ENCODE peak calls at places on chromosomes 5 and 9, in ten cellular contexts. One of them, this sample, is unnamed.

GRCh38 chr9:16715404-16715803 is 155.1 kb downstream of the BNC2 start:
- DNase-seq in GM23248: peak
- DNase-seq in keratinocyte: no peak
- DNase-seq in ovary: no peak
- DNase-seq in heart left ventricle: no peak
- DNase-seq in RWPE1: no peak
- DNase-seq in endodermal cell: no peak
- DNase-seq in body of pancreas: no peak
- DNase-seq in OCI-LY7: no peak
- DNase-seq in CD4-positive, alpha-beta T cell: no peak
- DNase-seq in this sample: no peak

GRCh38 chr5:151280443-151280842 is 23.1 kb downstream of the SLC36A3 start:
- DNase-seq in GM23248: no peak
- DNase-seq in keratinocyte: no peak
- DNase-seq in ovary: no peak
- DNase-seq in heart left ventricle: no peak
- DNase-seq in RWPE1: no peak
- DNase-seq in endodermal cell: no peak
- DNase-seq in body of pancreas: no peak
- DNase-seq in OCI-LY7: no peak
- DNase-seq in CD4-positive, alpha-beta T cell: no peak
- DNase-seq in this sample: no peak

GRCh38 chr9:136853596-136854112 is 1.5 kb downstream of the MAMDC4 start:
- DNase-seq in GM23248: no peak
- DNase-seq in keratinocyte: no peak
- DNase-seq in ovary: peak
- DNase-seq in heart left ventricle: peak
- DNase-seq in RWPE1: no peak
- DNase-seq in endodermal cell: peak
- DNase-seq in body of pancreas: peak
- DNase-seq in OCI-LY7: peak
- DNase-seq in CD4-positive, alpha-beta T cell: no peak
- DNase-seq in this sample: no peak

GRCh38 chr5:133610489-133611356 is 1.6 kb downstream of the FSTL4 start:
- DNase-seq in GM23248: peak
- DNase-seq in keratinocyte: no peak
- DNase-seq in ovary: no peak
- DNase-seq in heart left ventricle: peak
- DNase-seq in RWPE1: peak
- DNase-seq in endodermal cell: peak
- DNase-seq in body of pancreas: peak
- DNase-seq in OCI-LY7: no peak
- DNase-seq in CD4-positive, alpha-beta T cell: no peak
- DNase-seq in this sample: peak

GRCh38 chr5:33059081-33059480 is 348.0 kb downstream of the NPR3 start:
- DNase-seq in GM23248: no peak
- DNase-seq in keratinocyte: no peak
- DNase-seq in ovary: no peak
- DNase-seq in heart left ventricle: no peak
- DNase-seq in RWPE1: no peak
- DNase-seq in endodermal cell: no peak
- DNase-seq in body of pancreas: no peak
- DNase-seq in OCI-LY7: no peak
- DNase-seq in CD4-positive, alpha-beta T cell: no peak
- DNase-seq in this sample: no peak

GRCh38 chr5:136729901-136730355 is 364.6 kb upstream of the TRPC7 start:
- DNase-seq in GM23248: peak
- DNase-seq in keratinocyte: no peak
- DNase-seq in ovary: no peak
- DNase-seq in heart left ventricle: no peak
- DNase-seq in RWPE1: peak
- DNase-seq in endodermal cell: no peak
- DNase-seq in body of pancreas: no peak
- DNase-seq in OCI-LY7: no peak
- DNase-seq in CD4-positive, alpha-beta T cell: no peak
- DNase-seq in this sample: no peak

GRCh38 chr5:98483301-98483700 is 290.2 kb upstream of the RGMB start:
- DNase-seq in GM23248: peak
- DNase-seq in keratinocyte: no peak
- DNase-seq in ovary: no peak
- DNase-seq in heart left ventricle: no peak
- DNase-seq in RWPE1: no peak
- DNase-seq in endodermal cell: no peak
- DNase-seq in body of pancreas: no peak
- DNase-seq in OCI-LY7: no peak
- DNase-seq in CD4-positive, alpha-beta T cell: no peak
- DNase-seq in this sample: no peak

GRCh38 chr5:14105717-14106435 is 37.3 kb upstream of the TRIO start:
- DNase-seq in GM23248: peak
- DNase-seq in keratinocyte: peak
- DNase-seq in ovary: no peak
- DNase-seq in heart left ventricle: peak
- DNase-seq in RWPE1: peak
- DNase-seq in endodermal cell: no peak
- DNase-seq in body of pancreas: peak
- DNase-seq in OCI-LY7: no peak
- DNase-seq in CD4-positive, alpha-beta T cell: no peak
- DNase-seq in this sample: no peak

GRCh38 chr9:6552033-6552737 is 93.3 kb downstream of the GLDC start:
- DNase-seq in GM23248: peak
- DNase-seq in keratinocyte: no peak
- DNase-seq in ovary: no peak
- DNase-seq in heart left ventricle: no peak
- DNase-seq in RWPE1: no peak
- DNase-seq in endodermal cell: no peak
- DNase-seq in body of pancreas: no peak
- DNase-seq in OCI-LY7: no peak
- DNase-seq in CD4-positive, alpha-beta T cell: no peak
- DNase-seq in this sample: no peak

GRCh38 chr9:123957731-123958130 is 27.8 kb upstream of the DENND1A start:
- DNase-seq in GM23248: peak
- DNase-seq in keratinocyte: no peak
- DNase-seq in ovary: no peak
- DNase-seq in heart left ventricle: no peak
- DNase-seq in RWPE1: no peak
- DNase-seq in endodermal cell: no peak
- DNase-seq in body of pancreas: no peak
- DNase-seq in OCI-LY7: no peak
- DNase-seq in CD4-positive, alpha-beta T cell: no peak
- DNase-seq in this sample: no peak

GRCh38 chr9:71863652-71864051 is 47.3 kb downstream of the ABHD17B start:
- DNase-seq in GM23248: peak
- DNase-seq in keratinocyte: no peak
- DNase-seq in ovary: no peak
- DNase-seq in heart left ventricle: no peak
- DNase-seq in RWPE1: no peak
- DNase-seq in endodermal cell: no peak
- DNase-seq in body of pancreas: no peak
- DNase-seq in OCI-LY7: no peak
- DNase-seq in CD4-positive, alpha-beta T cell: no peak
- DNase-seq in this sample: no peak

GRCh38 chr5:135551593-135552447 is 16.1 kb upstream of the NEUROG1 start:
- DNase-seq in GM23248: peak
- DNase-seq in keratinocyte: no peak
- DNase-seq in ovary: peak
- DNase-seq in heart left ventricle: peak
- DNase-seq in RWPE1: peak
- DNase-seq in endodermal cell: peak
- DNase-seq in body of pancreas: peak
- DNase-seq in OCI-LY7: peak
- DNase-seq in CD4-positive, alpha-beta T cell: peak
- DNase-seq in this sample: peak

GRCh38 chr5:53038196-53038847 is 49.2 kb downstream of the ITGA2 start:
- DNase-seq in GM23248: no peak
- DNase-seq in keratinocyte: peak
- DNase-seq in ovary: no peak
- DNase-seq in heart left ventricle: peak
- DNase-seq in RWPE1: peak
- DNase-seq in endodermal cell: no peak
- DNase-seq in body of pancreas: no peak
- DNase-seq in OCI-LY7: no peak
- DNase-seq in CD4-positive, alpha-beta T cell: no peak
- DNase-seq in this sample: no peak

DNA sequence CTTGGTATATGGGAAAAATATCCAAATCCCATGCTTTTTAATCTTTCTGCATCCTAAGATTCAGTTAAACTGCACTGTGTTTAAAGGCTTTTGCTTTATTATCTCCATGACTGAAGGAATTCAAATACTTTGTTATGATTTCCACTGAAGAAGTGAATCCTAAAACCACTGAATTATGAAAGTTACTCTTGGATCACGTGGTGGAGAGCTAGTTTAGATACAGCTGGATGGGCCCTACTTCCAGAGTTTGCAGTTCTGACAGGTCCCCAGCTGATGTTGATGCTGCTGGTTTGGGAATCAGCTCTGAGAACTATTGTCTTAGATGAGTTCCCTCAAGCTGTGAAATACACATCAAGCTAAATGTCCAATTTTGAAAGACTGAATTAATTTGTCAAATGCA is 5.0 kb downstream of the DAB2 start:
- DNase-seq in GM23248: peak
- DNase-seq in keratinocyte: no peak
- DNase-seq in ovary: no peak
- DNase-seq in heart left ventricle: no peak
- DNase-seq in RWPE1: no peak
- DNase-seq in endodermal cell: no peak
- DNase-seq in body of pancreas: no peak
- DNase-seq in OCI-LY7: no peak
- DNase-seq in CD4-positive, alpha-beta T cell: no peak
- DNase-seq in this sample: no peak
- H3K27ac ChIP-seq in GM23248: peak
- H3K27ac ChIP-seq in keratinocyte: no peak
- H3K27ac ChIP-seq in ovary: no peak
- H3K27ac ChIP-seq in heart left ventricle: no peak
- H3K27ac ChIP-seq in RWPE1: no peak
- H3K27ac ChIP-seq in endodermal cell: no peak
- H3K27ac ChIP-seq in body of pancreas: no peak
- H3K27ac ChIP-seq in OCI-LY7: no peak
- H3K27ac ChIP-seq in CD4-positive, alpha-beta T cell: no peak
- H3K27ac ChIP-seq in this sample: peak

GRCh38 chr9:81071108-81071507 is 618.2 kb downstream of the TLE1 start:
- DNase-seq in GM23248: no peak
- DNase-seq in keratinocyte: no peak
- DNase-seq in ovary: no peak
- DNase-seq in heart left ventricle: no peak
- DNase-seq in RWPE1: no peak
- DNase-seq in endodermal cell: no peak
- DNase-seq in body of pancreas: no peak
- DNase-seq in OCI-LY7: no peak
- DNase-seq in CD4-positive, alpha-beta T cell: no peak
- DNase-seq in this sample: no peak

GRCh38 chr9:81069038-81069795 is 620.1 kb downstream of the TLE1 start:
- DNase-seq in GM23248: no peak
- DNase-seq in keratinocyte: no peak
- DNase-seq in ovary: no peak
- DNase-seq in heart left ventricle: no peak
- DNase-seq in RWPE1: no peak
- DNase-seq in endodermal cell: no peak
- DNase-seq in body of pancreas: no peak
- DNase-seq in OCI-LY7: no peak
- DNase-seq in CD4-positive, alpha-beta T cell: no peak
- DNase-seq in this sample: no peak

GRCh38 chr9:81072758-81073157 is 616.6 kb downstream of the TLE1 start:
- DNase-seq in GM23248: no peak
- DNase-seq in keratinocyte: no peak
- DNase-seq in ovary: no peak
- DNase-seq in heart left ventricle: no peak
- DNase-seq in RWPE1: no peak
- DNase-seq in endodermal cell: no peak
- DNase-seq in body of pancreas: no peak
- DNase-seq in OCI-LY7: no peak
- DNase-seq in CD4-positive, alpha-beta T cell: no peak
- DNase-seq in this sample: no peak

GRCh38 chr9:81070689-81071088 is 618.7 kb downstream of the TLE1 start:
- DNase-seq in GM23248: no peak
- DNase-seq in keratinocyte: no peak
- DNase-seq in ovary: no peak
- DNase-seq in heart left ventricle: no peak
- DNase-seq in RWPE1: no peak
- DNase-seq in endodermal cell: no peak
- DNase-seq in body of pancreas: no peak
- DNase-seq in OCI-LY7: no peak
- DNase-seq in CD4-positive, alpha-beta T cell: no peak
- DNase-seq in this sample: no peak

GRCh38 chr9:81069923-81070322 is 619.4 kb downstream of the TLE1 start:
- DNase-seq in GM23248: no peak
- DNase-seq in keratinocyte: no peak
- DNase-seq in ovary: no peak
- DNase-seq in heart left ventricle: no peak
- DNase-seq in RWPE1: no peak
- DNase-seq in endodermal cell: no peak
- DNase-seq in body of pancreas: no peak
- DNase-seq in OCI-LY7: no peak
- DNase-seq in CD4-positive, alpha-beta T cell: no peak
- DNase-seq in this sample: no peak
- H3K27ac ChIP-seq in GM23248: no peak
- H3K27ac ChIP-seq in keratinocyte: no peak
- H3K27ac ChIP-seq in ovary: no peak
- H3K27ac ChIP-seq in heart left ventricle: no peak
- H3K27ac ChIP-seq in RWPE1: no peak
- H3K27ac ChIP-seq in endodermal cell: no peak
- H3K27ac ChIP-seq in body of pancreas: no peak
- H3K27ac ChIP-seq in OCI-LY7: no peak
- H3K27ac ChIP-seq in CD4-positive, alpha-beta T cell: no peak
- H3K27ac ChIP-seq in this sample: no peak

DNA sequence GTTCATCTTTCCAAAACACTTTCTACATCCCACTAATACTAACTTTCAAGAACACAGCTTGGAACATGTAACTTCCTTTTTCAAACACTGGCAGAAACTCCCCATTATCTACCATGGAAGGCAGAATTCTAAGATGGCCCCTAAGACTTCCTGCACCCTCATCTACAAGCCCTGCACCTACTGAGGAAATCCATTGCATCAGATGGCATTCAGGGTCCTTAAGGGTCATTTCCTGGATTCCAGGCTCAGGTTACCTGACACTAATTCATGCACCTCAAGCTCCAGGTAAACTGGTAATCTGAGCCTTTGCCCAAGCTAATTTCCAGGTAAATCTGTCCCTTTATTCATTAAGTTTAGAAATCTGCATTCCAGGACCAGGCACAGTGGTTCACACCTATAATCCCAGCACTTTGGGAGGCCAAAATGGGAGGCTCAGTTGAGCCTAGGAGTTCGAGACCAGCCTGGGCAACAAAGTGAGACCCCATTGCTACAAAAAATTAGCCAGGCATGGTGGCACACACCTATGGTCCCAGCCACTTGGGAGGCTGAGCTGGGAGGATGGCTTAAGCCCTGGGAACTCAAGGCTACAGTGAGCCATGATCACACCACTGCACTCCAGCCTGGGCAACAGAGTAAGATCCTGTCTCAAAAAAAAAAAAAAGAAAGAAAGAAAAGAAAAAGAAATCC is 91.6 kb downstream of the NFIB start:
- DNase-seq in GM23248: no peak
- DNase-seq in keratinocyte: no peak
- DNase-seq in ovary: no peak
- DNase-seq in heart left ventricle: no peak
- DNase-seq in RWPE1: no peak
- DNase-seq in endodermal cell: no peak
- DNase-seq in body of pancreas: no peak
- DNase-seq in OCI-LY7: no peak
- DNase-seq in CD4-positive, alpha-beta T cell: no peak
- DNase-seq in this sample: no peak
- H3K27ac ChIP-seq in GM23248: no peak
- H3K27ac ChIP-seq in keratinocyte: no peak
- H3K27ac ChIP-seq in ovary: no peak
- H3K27ac ChIP-seq in heart left ventricle: no peak
- H3K27ac ChIP-seq in RWPE1: peak
- H3K27ac ChIP-seq in endodermal cell: no peak
- H3K27ac ChIP-seq in body of pancreas: peak
- H3K27ac ChIP-seq in OCI-LY7: no peak
- H3K27ac ChIP-seq in CD4-positive, alpha-beta T cell: no peak
- H3K27ac ChIP-seq in this sample: peak

GRCh38 chr9:129886226-129887174 is 51.2 kb downstream of the USP20 start:
- DNase-seq in GM23248: no peak
- DNase-seq in keratinocyte: no peak
- DNase-seq in ovary: no peak
- DNase-seq in heart left ventricle: no peak
- DNase-seq in RWPE1: no peak
- DNase-seq in endodermal cell: peak
- DNase-seq in body of pancreas: no peak
- DNase-seq in OCI-LY7: no peak
- DNase-seq in CD4-positive, alpha-beta T cell: peak
- DNase-seq in this sample: no peak
- H3K27ac ChIP-seq in GM23248: no peak
- H3K27ac ChIP-seq in keratinocyte: peak
- H3K27ac ChIP-seq in ovary: peak
- H3K27ac ChIP-seq in heart left ventricle: peak
- H3K27ac ChIP-seq in RWPE1: peak
- H3K27ac ChIP-seq in endodermal cell: no peak
- H3K27ac ChIP-seq in body of pancreas: peak
- H3K27ac ChIP-seq in OCI-LY7: peak
- H3K27ac ChIP-seq in CD4-positive, alpha-beta T cell: peak
- H3K27ac ChIP-seq in this sample: peak

This sample was measured in stomach.